ENCODE peak calls at places on chromosomes 16 and 17, in four cellular contexts. U is OCI-LY7, R is PC-9, M is neural progenitor cell. Y is an unnamed sample.

GRCh38 chr17:30380106-30380420 is 1.3 kb downstream of the CPD start:
- DNase-seq in M (peak), R (no peak), U (peak), Y (peak)

GRCh38 chr17:80964859-80965580 is 26.6 kb upstream of the CHMP6 start:
- DNase-seq in U (no peak), M (peak), R (no peak), Y (no peak)

GRCh38 chr17:32877164-32877764 is 340 bp upstream of the MYO1D start:
- DNase-seq in M (peak), R (peak), U (peak), Y (peak)

GRCh38 chr16:84068783-84069464 is 26.3 kb upstream of the SLC38A8 start:
- DNase-seq in M (no peak), U (no peak), R (no peak), Y (no peak)

GRCh38 chr16:70685938-70686375 is at the start of gene MTSS2:
- DNase-seq in U (no peak), R (peak), M (peak), Y (peak)

GRCh38 chr16:85712841-85713240 is 24.1 kb upstream of the GINS2 start:
- DNase-seq in U (no peak), M (peak), R (no peak), Y (no peak)

GRCh38 chr17:14429084-14429483 is 128.2 kb downstream of the HS3ST3B1 start:
- DNase-seq in M (no peak), R (no peak), U (peak), Y (no peak)

GRCh38 chr16:3734084-3734757 is 16.9 kb upstream of the TRAP1 start:
- DNase-seq in M (no peak), U (no peak), R (no peak), Y (no peak)

GRCh38 chr17:28370035-28370743 is at the start of gene VTN:
- DNase-seq in R (peak), U (no peak), M (peak), Y (peak)

GRCh38 chr17:73387746-73388577 is 76.2 kb upstream of the CDC42EP4 start:
- DNase-seq in U (no peak), R (no peak), M (no peak), Y (no peak)

GRCh38 chr17:33977729-33978514 is 277.2 kb upstream of the CCL2 start:
- DNase-seq in M (no peak), U (no peak), R (no peak), Y (no peak)

GRCh38 chr17:59842901-59843652 is 49.7 kb downstream of the TUBD1 start:
- DNase-seq in M (no peak), U (no peak), R (peak), Y (peak)

GRCh38 chr16:27097671-27098275 is 31.0 kb downstream of the C16orf82 start:
- DNase-seq in M (no peak), R (no peak), U (no peak), Y (peak)

GRCh38 chr16:27098366-27099050 is 31.8 kb downstream of the C16orf82 start:
- DNase-seq in R (no peak), U (no peak), M (no peak), Y (no peak)

GRCh38 chr16:27096375-27096774 is 29.6 kb downstream of the C16orf82 start:
- DNase-seq in R (no peak), M (no peak), U (no peak), Y (no peak)
- H2AFZ ChIP-seq in R (no peak), M (no peak), U (no peak), Y (no peak)

GRCh38 chr17:77318491-77319210 is 177.9 kb downstream of the SEC14L1 start:
- DNase-seq in U (no peak), M (no peak), R (no peak), Y (peak)
- H2AFZ ChIP-seq in U (no peak), M (no peak), R (no peak), Y (no peak)

GRCh38 chr16:66977341-66978113 is 10.9 kb upstream of the CES4A start:
- DNase-seq in U (peak), M (peak), R (peak), Y (peak)
- H2AFZ ChIP-seq in U (no peak), M (no peak), R (no peak), Y (peak)

DNA sequence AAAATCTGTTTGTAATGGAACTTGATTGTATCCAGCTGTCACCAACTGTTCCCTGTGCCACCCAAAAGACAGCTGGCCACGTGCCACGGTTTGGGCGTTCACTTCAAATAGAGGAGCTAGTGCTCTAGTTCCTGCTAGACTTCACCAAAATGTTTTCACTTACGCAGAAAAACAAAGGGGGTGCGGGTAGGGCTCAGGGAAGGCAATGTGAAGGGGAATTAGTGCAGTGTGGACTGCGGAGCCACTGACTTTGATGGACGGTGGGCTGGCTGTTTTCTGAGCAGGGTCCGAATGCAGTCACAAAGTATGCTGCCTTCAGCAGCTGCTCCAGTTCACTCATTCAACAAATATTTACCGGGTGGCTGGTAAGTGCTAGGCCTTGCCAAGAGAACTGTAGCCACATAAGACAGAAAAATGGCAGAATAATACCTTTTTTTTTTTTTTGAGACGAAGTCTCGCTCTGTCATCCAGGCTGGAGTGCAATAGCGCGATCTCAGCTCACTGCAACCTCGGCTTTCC is 7.6 kb upstream of the CYTH1 start:
- DNase-seq in U (no peak), M (no peak), R (no peak), Y (peak)
- H2AFZ ChIP-seq in U (no peak), M (no peak), R (no peak), Y (no peak)

GRCh38 chr16:79218358-79218757 is 382.2 kb downstream of the MAF start:
- DNase-seq in R (no peak), U (no peak), M (no peak), Y (no peak)
- H2AFZ ChIP-seq in R (no peak), U (no peak), M (no peak), Y (no peak)

GRCh38 chr16:31073073-31073822 is 792 bp downstream of the ZNF668 start:
- DNase-seq in U (peak), R (peak), M (peak), Y (peak)

GRCh38 chr16:31071861-31072260 is 2.2 kb downstream of the ZNF668 start:
- DNase-seq in R (no peak), M (peak), U (no peak), Y (peak)

GRCh38 chr16:31073823-31074072 is 292 bp downstream of the ZNF668 start:
- DNase-seq in M (no peak), U (no peak), R (no peak), Y (no peak)

GRCh38 chr16:31074073-31074813 is at the start of the genes ZNF646 and ZNF668:
- DNase-seq in R (peak), M (peak), U (peak), Y (peak)

DNA sequence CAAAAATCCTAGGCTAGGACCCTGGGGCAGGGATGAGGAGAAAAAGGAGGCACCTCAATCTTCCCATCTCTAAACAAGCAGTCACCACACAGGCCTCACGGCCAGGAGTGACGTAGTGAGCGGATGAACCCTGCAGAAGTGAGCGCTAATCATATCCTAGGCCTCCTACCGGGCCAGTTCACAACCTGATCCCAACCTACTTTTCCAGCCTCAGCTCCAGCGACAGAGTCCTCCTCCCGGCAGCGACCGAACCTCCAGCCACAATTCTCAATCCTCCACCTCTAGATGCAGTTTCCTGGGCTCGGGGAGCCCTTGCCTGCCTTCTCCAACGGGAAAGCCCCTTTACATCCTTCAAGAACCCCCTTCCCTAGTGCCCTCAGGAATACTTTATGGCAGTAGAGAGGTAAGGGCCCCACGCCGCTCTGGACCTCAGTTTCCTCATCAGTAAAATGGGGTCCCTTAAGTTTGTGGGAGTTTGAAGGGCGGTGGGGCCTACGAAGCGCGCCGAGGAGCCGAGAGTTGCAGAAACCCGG is 1.4 kb downstream of the ZNF668 start:
- DNase-seq in R (peak), U (peak), M (peak), Y (peak)
- H2AFZ ChIP-seq in R (peak), U (peak), M (peak), Y (peak)